ENCODE peak calls at places on chromosomes 1 and 21, in seven cellular contexts. T, F, P, B, V, O and J are unnamed samples.

GRCh38 chr21:45418301-45419071 is 13.5 kb downstream of the COL18A1 start:
- DNase-seq in T (no peak), F (no peak), P (no peak), B (no peak), V (no peak), O (no peak), J (no peak)

GRCh38 chr1:6673816-6674398 is 27.7 kb downstream of the DNAJC11 start:
- DNase-seq in T (no peak), F (no peak), P (no peak), B (no peak), V (no peak), O (no peak), J (peak)

GRCh38 chr1:222276062-222276461 is 271.8 kb downstream of the HHIPL2 start:
- DNase-seq in T (no peak), F (no peak), P (no peak), B (no peak), V (no peak), O (no peak), J (no peak)

GRCh38 chr1:217681806-217682205 is 50.7 kb downstream of the SPATA17 start:
- DNase-seq in T (no peak), F (no peak), P (no peak), B (no peak), V (no peak), O (no peak), J (no peak)

GRCh38 chr1:54334996-54335395 is 71.2 kb downstream of the SSBP3 start:
- DNase-seq in T (no peak), F (no peak), P (no peak), B (no peak), V (no peak), O (no peak), J (peak)

GRCh38 chr1:21149862-21150432 is 26.8 kb downstream of the EIF4G3 start:
- DNase-seq in T (no peak), F (peak), P (peak), B (no peak), V (no peak), O (peak), J (peak)

GRCh38 chr21:37365657-37366487 is 701 bp upstream of the DYRK1A start:
- DNase-seq in T (peak), F (no peak), P (peak), B (peak), V (no peak), O (no peak), J (peak)

GRCh38 chr1:241934181-241934815 is 23.3 kb upstream of the BECN2 start:
- DNase-seq in T (peak), F (no peak), P (no peak), B (peak), V (no peak), O (peak), J (no peak)

GRCh38 chr1:41704189-41704588 is 214.5 kb downstream of the HIVEP3 start:
- DNase-seq in T (no peak), F (no peak), P (no peak), B (no peak), V (no peak), O (no peak), J (no peak)

GRCh38 chr1:90989302-90989701 is 32.5 kb downstream of the ZNF644 start:
- DNase-seq in T (no peak), F (no peak), P (no peak), B (no peak), V (no peak), O (no peak), J (no peak)

GRCh38 chr1:157025321-157025720 is 20.2 kb downstream of the ARHGEF11 start:
- DNase-seq in T (no peak), F (no peak), P (no peak), B (no peak), V (no peak), O (no peak), J (no peak)

GRCh38 chr1:42888013-42888633 is 41.7 kb downstream of the ZNF691 start:
- DNase-seq in T (no peak), F (no peak), P (no peak), B (no peak), V (no peak), O (no peak), J (no peak)

GRCh38 chr1:42891471-42891870 is 45.1 kb downstream of the ZNF691 start:
- DNase-seq in T (no peak), F (no peak), P (no peak), B (no peak), V (no peak), O (no peak), J (no peak)

GRCh38 chr1:42886800-42887199 is 40.4 kb downstream of the ZNF691 start:
- DNase-seq in T (no peak), F (no peak), P (no peak), B (no peak), V (no peak), O (no peak), J (no peak)

GRCh38 chr1:42887366-42887765 is 41.0 kb downstream of the ZNF691 start:
- DNase-seq in T (no peak), F (no peak), P (no peak), B (no peak), V (no peak), O (no peak), J (no peak)

GRCh38 chr1:42889264-42889663 is 42.9 kb downstream of the ZNF691 start:
- DNase-seq in T (no peak), F (no peak), P (no peak), B (no peak), V (no peak), O (no peak), J (no peak)
- TF ChIP-seq CEBPB in T (no peak), F (no peak), P (no peak), B (no peak), V (no peak), O (no peak), J (no peak)

DNA sequence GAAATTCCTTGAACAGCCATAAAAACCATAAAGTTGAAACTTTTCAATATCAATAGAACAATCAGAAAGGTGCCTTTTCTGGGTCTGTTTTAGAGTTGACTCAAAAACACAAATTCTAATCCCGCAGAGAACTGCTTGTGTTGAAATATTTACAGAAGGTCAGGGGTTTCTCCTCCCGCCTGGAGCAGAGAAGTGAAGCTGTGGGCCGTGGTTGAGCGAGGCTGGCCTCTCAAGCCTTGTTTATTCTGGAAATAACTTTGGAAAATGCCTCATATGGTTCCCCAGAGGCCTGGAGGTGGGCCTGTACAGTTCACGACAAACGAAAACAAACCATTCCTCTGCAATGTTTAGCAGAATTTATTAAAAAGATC is 90.8 kb upstream of the ERRFI1 start:
- DNase-seq in T (peak), F (no peak), P (no peak), B (no peak), V (no peak), O (no peak), J (peak)
- TF ChIP-seq CEBPB in T (peak), F (no peak), P (no peak), B (no peak), V (no peak), O (no peak), J (peak)

GRCh38 chr1:201614262-201615015 is 75.5 kb downstream of the NAV1 start:
- DNase-seq in T (no peak), F (no peak), P (no peak), B (peak), V (no peak), O (no peak), J (peak)
- TF ChIP-seq CEBPB in T (no peak), F (no peak), P (no peak), B (no peak), V (no peak), O (no peak), J (no peak)

DNA sequence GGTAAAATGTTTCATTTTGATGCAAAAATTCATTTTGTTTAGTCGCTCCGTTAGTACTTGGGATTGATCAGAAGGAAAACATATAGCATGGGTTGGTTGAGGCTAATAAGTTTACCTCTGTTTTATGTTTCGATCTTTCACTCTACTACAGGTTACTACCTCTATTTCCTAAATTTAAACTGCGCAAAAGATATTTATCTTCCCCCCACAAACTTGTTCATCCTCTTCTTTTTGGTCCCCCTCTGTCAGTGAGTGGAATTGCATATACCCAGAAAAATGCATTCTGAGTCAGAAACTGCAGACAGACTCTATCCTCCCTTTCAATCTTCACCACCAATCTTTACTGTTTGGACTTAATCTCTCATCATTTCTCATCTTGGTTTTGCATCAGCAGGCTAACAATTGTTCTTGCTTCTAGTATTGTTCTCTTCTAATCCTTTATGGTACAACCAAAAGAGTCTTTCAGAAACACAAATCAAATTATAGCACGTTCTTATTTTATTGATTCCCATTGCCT is 316.0 kb upstream of the ADGRL4 start:
- DNase-seq in T (no peak), F (no peak), P (no peak), B (no peak), V (no peak), O (no peak), J (peak)
- TF ChIP-seq CEBPB in T (no peak), F (no peak), P (no peak), B (no peak), V (no peak), O (no peak), J (no peak)

GRCh38 chr21:44303490-44303981 is 3.7 kb downstream of the PFKL start:
- DNase-seq in T (peak), F (no peak), P (no peak), B (no peak), V (no peak), O (no peak), J (no peak)
- TF ChIP-seq CEBPB in T (no peak), F (no peak), P (no peak), B (no peak), V (no peak), O (no peak), J (no peak)

GRCh38 chr1:190043655-190044054 is 434.0 kb downstream of the BRINP3 start:
- DNase-seq in T (no peak), F (no peak), P (no peak), B (no peak), V (no peak), O (no peak), J (no peak)
- TF ChIP-seq CEBPB in T (no peak), F (no peak), P (no peak), B (no peak), V (no peak), O (no peak), J (no peak)

DNA sequence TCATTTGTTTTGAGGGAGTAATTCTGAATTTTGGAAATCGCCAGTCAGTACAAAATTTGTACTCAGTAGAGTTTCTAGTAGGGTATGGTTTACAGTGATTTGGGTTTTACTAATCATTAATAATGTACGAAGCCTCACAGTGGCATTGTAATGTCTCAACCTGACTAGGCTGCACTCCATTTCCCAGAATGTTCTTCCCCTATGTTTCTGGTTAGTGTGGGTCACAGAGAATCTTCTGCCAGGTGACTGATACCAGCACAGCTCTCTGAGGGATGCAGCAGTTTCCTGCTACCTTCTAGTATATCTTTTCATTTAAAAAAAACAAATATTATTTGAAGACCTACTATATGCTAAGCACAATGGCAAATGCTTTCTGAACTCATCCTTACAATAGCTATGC is 112.9 kb downstream of the PTPN14 start:
- DNase-seq in T (no peak), F (no peak), P (no peak), B (no peak), V (no peak), O (no peak), J (no peak)
- TF ChIP-seq CEBPB in T (no peak), F (no peak), P (no peak), B (no peak), V (no peak), O (no peak), J (no peak)

GRCh38 chr1:19372602-19373001 is 60.5 kb downstream of the SLC66A1 start:
- DNase-seq in T (no peak), F (no peak), P (no peak), B (no peak), V (no peak), O (no peak), J (no peak)

GRCh38 chr1:19370453-19371170 is 58.5 kb downstream of the SLC66A1 start:
- DNase-seq in T (no peak), F (no peak), P (no peak), B (no peak), V (no peak), O (no peak), J (no peak)

GRCh38 chr1:19369396-19370090 is 57.4 kb downstream of the SLC66A1 start:
- DNase-seq in T (no peak), F (no peak), P (no peak), B (no peak), V (no peak), O (no peak), J (no peak)

GRCh38 chr1:19372136-19372514 is 60.0 kb downstream of the SLC66A1 start:
- DNase-seq in T (no peak), F (no peak), P (no peak), B (no peak), V (no peak), O (no peak), J (no peak)

DNA sequence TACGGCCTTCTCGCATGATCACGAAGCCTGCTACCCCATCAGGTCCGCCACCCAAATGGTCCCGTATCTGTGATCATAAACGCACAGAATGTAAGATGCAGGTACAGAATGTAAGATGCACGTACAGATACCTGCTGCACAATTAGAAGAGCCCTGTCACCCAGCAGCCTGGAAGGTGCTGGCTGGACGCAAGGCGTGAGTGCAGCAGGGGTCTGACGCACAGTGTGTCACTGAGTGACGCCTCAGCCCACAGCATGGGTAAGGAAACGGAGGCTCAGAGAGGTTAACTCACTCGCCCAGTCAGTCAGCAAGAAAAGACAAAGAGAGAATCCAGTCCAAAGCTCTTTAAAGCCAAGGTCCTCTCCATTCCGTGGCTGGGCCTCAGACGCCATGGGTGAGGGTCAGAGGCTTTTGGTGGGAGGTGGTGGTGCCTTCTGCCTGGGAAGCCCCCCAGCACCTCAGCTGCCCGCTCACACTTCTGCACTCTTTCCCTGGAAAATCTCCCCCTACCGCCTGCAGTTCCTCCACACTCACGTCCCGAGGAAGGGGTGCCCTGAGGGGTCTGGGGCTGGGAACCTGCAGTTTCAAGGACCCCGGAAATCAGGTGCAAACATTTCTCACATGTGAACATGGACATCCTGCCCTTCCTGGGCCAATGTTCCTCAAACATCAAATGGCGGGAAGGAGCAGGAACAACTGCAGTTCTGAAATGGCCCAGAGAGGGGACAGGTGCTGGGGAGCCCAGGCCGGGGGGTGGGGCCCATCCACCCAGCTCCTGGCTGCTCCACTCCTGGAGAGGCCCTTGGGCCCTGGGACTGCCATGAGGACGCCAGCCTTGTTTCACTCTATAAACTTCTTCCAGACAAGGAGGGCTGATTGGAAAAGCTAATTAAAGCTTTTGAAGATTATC is 59.4 kb downstream of the SLC66A1 start:
- DNase-seq in T (no peak), F (no peak), P (no peak), B (no peak), V (no peak), O (no peak), J (no peak)
- TF ChIP-seq CEBPB in T (no peak), F (no peak), P (no peak), B (no peak), V (no peak), O (no peak), J (no peak)

GRCh38 chr1:201502511-201502857 is 4.4 kb downstream of the CSRP1 start:
- DNase-seq in T (no peak), F (no peak), P (no peak), B (no peak), V (no peak), O (no peak), J (no peak)

GRCh38 chr1:201499795-201500669 is 6.9 kb downstream of the CSRP1 start:
- DNase-seq in T (no peak), F (no peak), P (no peak), B (no peak), V (no peak), O (no peak), J (no peak)

GRCh38 chr1:201500670-201501120 is 6.2 kb downstream of the CSRP1 start:
- DNase-seq in T (no peak), F (no peak), P (no peak), B (no peak), V (no peak), O (no peak), J (no peak)

GRCh38 chr1:201501812-201502510 is 5.0 kb downstream of the CSRP1 start:
- DNase-seq in T (no peak), F (no peak), P (no peak), B (no peak), V (no peak), O (no peak), J (no peak)

DNA sequence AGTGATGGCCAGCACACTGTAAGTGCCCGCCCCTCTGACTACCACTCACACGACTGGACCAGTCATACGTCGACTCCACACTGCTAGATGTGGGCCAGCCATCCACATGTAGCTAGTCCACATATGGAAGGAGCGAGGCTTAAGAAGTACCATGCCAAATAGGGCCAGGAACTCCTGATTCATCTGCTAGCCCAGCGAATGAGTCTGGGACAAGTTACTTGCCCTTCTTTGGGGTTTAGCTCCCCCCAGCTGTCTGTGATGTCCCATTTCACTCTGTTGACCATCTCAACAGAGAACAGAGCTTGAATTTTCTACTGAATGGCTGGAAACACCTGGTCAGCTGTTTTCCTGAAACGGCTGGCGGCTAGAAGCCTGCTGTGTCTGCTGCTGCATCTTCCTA is 5.8 kb downstream of the CSRP1 start:
- DNase-seq in T (no peak), F (no peak), P (no peak), B (no peak), V (no peak), O (no peak), J (peak)
- TF ChIP-seq CEBPB in T (no peak), F (no peak), P (no peak), B (no peak), V (no peak), O (no peak), J (no peak)